ENCODE peak calls at places on chromosomes 7 and 10, in seven cellular contexts. One of them, this sample, is unnamed.

GRCh38 chr10:23481351-23481961 is 42.6 kb downstream of the OTUD1 start:
- DNase-seq in neural crest cell: no peak
- DNase-seq in endothelial cell: no peak
- DNase-seq in activated CD8-positive, alpha-beta memory T cell treated with anti-CD3 and anti-CD28 coated beads, Interleukin-2, amount 50 U/mL, for 4 hours: no peak
- DNase-seq in ELR: no peak
- DNase-seq in NCI-H1092: no peak
- DNase-seq in left ventricle myocardium superior: no peak
- DNase-seq in this sample: no peak

GRCh38 chr10:128419466-128420019 is 293.3 kb upstream of the MKI67 start:
- DNase-seq in endothelial cell: no peak
- DNase-seq in left ventricle myocardium superior: no peak
- DNase-seq in neural crest cell: no peak
- DNase-seq in activated CD8-positive, alpha-beta memory T cell treated with anti-CD3 and anti-CD28 coated beads, Interleukin-2, amount 50 U/mL, for 4 hours: no peak
- DNase-seq in NCI-H1092: no peak
- DNase-seq in ELR: no peak
- DNase-seq in this sample: no peak

GRCh38 chr7:53350241-53350640 is 314.8 kb downstream of the POM121L12 start:
- DNase-seq in neural crest cell: peak
- DNase-seq in endothelial cell: peak
- DNase-seq in NCI-H1092: no peak
- DNase-seq in ELR: no peak
- DNase-seq in left ventricle myocardium superior: peak
- DNase-seq in activated CD8-positive, alpha-beta memory T cell treated with anti-CD3 and anti-CD28 coated beads, Interleukin-2, amount 50 U/mL, for 4 hours: no peak
- DNase-seq in this sample: peak

GRCh38 chr7:108358553-108358952 is 97.7 kb downstream of the NRCAM start:
- DNase-seq in activated CD8-positive, alpha-beta memory T cell treated with anti-CD3 and anti-CD28 coated beads, Interleukin-2, amount 50 U/mL, for 4 hours: no peak
- DNase-seq in left ventricle myocardium superior: no peak
- DNase-seq in neural crest cell: no peak
- DNase-seq in ELR: peak
- DNase-seq in endothelial cell: no peak
- DNase-seq in NCI-H1092: peak
- DNase-seq in this sample: peak

GRCh38 chr7:69108041-69108440 is 490.2 kb upstream of the AUTS2 start:
- DNase-seq in NCI-H1092: no peak
- DNase-seq in left ventricle myocardium superior: no peak
- DNase-seq in activated CD8-positive, alpha-beta memory T cell treated with anti-CD3 and anti-CD28 coated beads, Interleukin-2, amount 50 U/mL, for 4 hours: no peak
- DNase-seq in ELR: no peak
- DNase-seq in endothelial cell: no peak
- DNase-seq in neural crest cell: no peak
- DNase-seq in this sample: no peak

GRCh38 chr7:117278040-117278439 is 44.8 kb downstream of the WNT2 start:
- DNase-seq in activated CD8-positive, alpha-beta memory T cell treated with anti-CD3 and anti-CD28 coated beads, Interleukin-2, amount 50 U/mL, for 4 hours: no peak
- DNase-seq in left ventricle myocardium superior: no peak
- DNase-seq in ELR: no peak
- DNase-seq in NCI-H1092: no peak
- DNase-seq in endothelial cell: no peak
- DNase-seq in neural crest cell: no peak
- DNase-seq in this sample: no peak

GRCh38 chr7:134372858-134373257 is 56.1 kb upstream of the SLC35B4 start:
- DNase-seq in left ventricle myocardium superior: no peak
- DNase-seq in activated CD8-positive, alpha-beta memory T cell treated with anti-CD3 and anti-CD28 coated beads, Interleukin-2, amount 50 U/mL, for 4 hours: no peak
- DNase-seq in neural crest cell: no peak
- DNase-seq in NCI-H1092: no peak
- DNase-seq in endothelial cell: no peak
- DNase-seq in ELR: no peak
- DNase-seq in this sample: no peak

GRCh38 chr7:87359366-87359765 is 13.9 kb downstream of the CROT start:
- DNase-seq in neural crest cell: no peak
- DNase-seq in endothelial cell: no peak
- DNase-seq in activated CD8-positive, alpha-beta memory T cell treated with anti-CD3 and anti-CD28 coated beads, Interleukin-2, amount 50 U/mL, for 4 hours: no peak
- DNase-seq in NCI-H1092: no peak
- DNase-seq in left ventricle myocardium superior: no peak
- DNase-seq in ELR: peak
- DNase-seq in this sample: no peak

GRCh38 chr10:123847686-123848432 is 43.7 kb downstream of the CPXM2 start:
- DNase-seq in ELR: peak
- DNase-seq in neural crest cell: no peak
- DNase-seq in endothelial cell: no peak
- DNase-seq in activated CD8-positive, alpha-beta memory T cell treated with anti-CD3 and anti-CD28 coated beads, Interleukin-2, amount 50 U/mL, for 4 hours: no peak
- DNase-seq in NCI-H1092: no peak
- DNase-seq in left ventricle myocardium superior: no peak
- DNase-seq in this sample: no peak

GRCh38 chr10:86110156-86110786 is 256.3 kb downstream of the GRID1 start:
- DNase-seq in NCI-H1092: no peak
- DNase-seq in endothelial cell: peak
- DNase-seq in neural crest cell: no peak
- DNase-seq in left ventricle myocardium superior: no peak
- DNase-seq in activated CD8-positive, alpha-beta memory T cell treated with anti-CD3 and anti-CD28 coated beads, Interleukin-2, amount 50 U/mL, for 4 hours: no peak
- DNase-seq in ELR: no peak
- DNase-seq in this sample: no peak